ENCODE peak calls at places on chromosomes 12 and 14, in five cellular contexts. W, P, K, N and G are unnamed samples.

GRCh38 chr12:132227782-132228417 is 83.6 kb downstream of the NOC4L start:
- DNase-seq in K (no peak), W (no peak), N (no peak), P (no peak), G (no peak)

GRCh38 chr12:795305-795704 is 42.9 kb downstream of the WNK1 start:
- DNase-seq in W (no peak), P (no peak), N (no peak), K (no peak), G (no peak)

GRCh38 chr12:27999521-27999920 is 27.0 kb upstream of the PTHLH start:
- DNase-seq in K (peak), W (no peak), N (no peak), P (no peak), G (no peak)

GRCh38 chr12:24014853-24015590 is 65.6 kb upstream of the SOX5 start:
- DNase-seq in K (no peak), P (no peak), N (no peak), W (no peak), G (no peak)

GRCh38 chr12:14836336-14837210 is 6.8 kb downstream of the ART4 start:
- DNase-seq in W (no peak), K (peak), N (no peak), P (no peak), G (no peak)

GRCh38 chr14:26415618-26416123 is 182.2 kb downstream of the NOVA1 start:
- DNase-seq in W (no peak), P (no peak), K (no peak), N (no peak), G (no peak)

GRCh38 chr14:81776531-81776930 is 242.9 kb upstream of the SEL1L start:
- DNase-seq in P (no peak), K (no peak), N (no peak), W (no peak), G (no peak)

GRCh38 chr12:76176935-76177334 is 92.5 kb upstream of the NAP1L1 start:
- DNase-seq in W (no peak), N (no peak), K (no peak), P (no peak), G (no peak)

GRCh38 chr12:52362118-52362726 is 5.1 kb downstream of the KRT85 start:
- DNase-seq in N (no peak), P (no peak), W (no peak), K (no peak), G (no peak)

GRCh38 chr12:113891167-113891692 is 74.9 kb downstream of the RBM19 start:
- DNase-seq in N (no peak), P (no peak), W (no peak), K (peak), G (no peak)

GRCh38 chr14:28057286-28058011 is 709.1 kb upstream of the FOXG1 start:
- DNase-seq in N (no peak), P (no peak), W (no peak), K (peak), G (no peak)

GRCh38 chr12:103833095-103833777 is 7.8 kb downstream of the NT5DC3 start:
- DNase-seq in P (no peak), W (no peak), K (no peak), N (no peak), G (no peak)

GRCh38 chr12:98516184-98516873 is 939 bp downstream of the TMPO start:
- DNase-seq in P (peak), W (peak), K (peak), N (peak), G (no peak)

GRCh38 chr12:27859648-27860047 is 79.6 kb upstream of the MANSC4 start:
- DNase-seq in W (no peak), P (no peak), K (no peak), N (no peak), G (no peak)

GRCh38 chr12:48970702-48971334 is 717 bp downstream of the WNT10B start:
- DNase-seq in W (no peak), N (no peak), K (no peak), P (no peak), G (no peak)

GRCh38 chr14:45906257-45906656 is 653.3 kb upstream of the MIS18BP1 start:
- DNase-seq in W (no peak), K (no peak), P (no peak), N (no peak), G (no peak)

GRCh38 chr14:97499790-97500481 is 702.8 kb downstream of the VRK1 start:
- DNase-seq in P (no peak), N (no peak), K (no peak), W (no peak), G (no peak)

GRCh38 chr14:73771848-73772705 is 57.9 kb upstream of the PNMA1 start:
- DNase-seq in N (peak), P (no peak), W (no peak), K (peak), G (no peak)

GRCh38 chr14:23492618-23493272 is 23.2 kb downstream of the NGDN start:
- DNase-seq in P (no peak), W (no peak), K (peak), N (no peak), G (no peak)

GRCh38 chr12:68805592-68806120 is 2.3 kb upstream of the MDM2 start:
- DNase-seq in K (no peak), N (no peak), P (no peak), W (no peak), G (no peak)

GRCh38 chr14:74793506-74794155 is 30.5 kb downstream of the YLPM1 start:
- DNase-seq in W (no peak), N (no peak), P (no peak), K (peak), G (no peak)

GRCh38 chr14:97688626-97689336 is 891.6 kb downstream of the VRK1 start:
- DNase-seq in P (no peak), W (no peak), K (no peak), N (no peak), G (no peak)

GRCh38 chr12:122304924-122305323 is 38.6 kb upstream of the VPS33A start:
- DNase-seq in W (no peak), K (no peak), P (no peak), N (no peak), G (no peak)

GRCh38 chr12:57234571-57235011 is 5.1 kb downstream of the SHMT2 start:
- DNase-seq in N (no peak), W (no peak), P (no peak), K (no peak), G (no peak)

GRCh38 chr12:1932264-1932777 is 13.9 kb upstream of the CACNA2D4 start:
- DNase-seq in N (peak), W (no peak), K (peak), P (peak), G (no peak)

GRCh38 chr12:109433618-109434017 is 43.5 kb downstream of the KCTD10 start:
- DNase-seq in W (no peak), K (no peak), N (no peak), P (no peak), G (no peak)
- TF ChIP-seq CTCF in W (no peak), K (peak), N (no peak), P (peak), G (peak)

GRCh38 chr14:91858536-91859275 is 8.6 kb downstream of the TC2N start:
- DNase-seq in P (no peak), N (peak), K (peak), W (no peak), G (no peak)
- TF ChIP-seq CTCF in P (no peak), N (peak), K (no peak), W (no peak), G (peak)

DNA sequence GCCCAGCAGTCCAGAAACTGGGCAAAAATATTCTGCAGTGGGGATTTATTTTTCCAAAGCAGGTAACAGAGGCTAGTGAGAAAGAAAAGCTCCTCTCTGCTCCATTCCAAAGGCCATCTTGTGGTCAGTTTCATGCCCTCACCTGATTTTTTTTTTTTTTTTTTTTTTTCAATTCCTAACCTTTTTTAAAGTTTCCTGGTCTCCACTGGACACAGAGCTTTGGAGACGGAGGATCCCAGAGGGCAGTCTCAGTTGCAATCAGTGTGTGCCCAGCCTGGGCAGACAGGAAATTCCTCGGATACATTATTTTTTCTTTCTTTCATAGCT is 178.7 kb upstream of the BCL2L14 start:
- DNase-seq in N (no peak), W (no peak), P (no peak), K (no peak), G (no peak)
- TF ChIP-seq CTCF in N (no peak), W (peak), P (peak), K (peak), G (no peak)

GRCh38 chr14:106841701-106842100 is 1315.3 kb downstream of the TMEM121 start:
- DNase-seq in W (no peak), K (no peak), N (no peak), P (no peak), G (no peak)

GRCh38 chr14:106837870-106838269 is 1311.5 kb downstream of the TMEM121 start:
- DNase-seq in K (no peak), W (no peak), P (no peak), N (no peak), G (no peak)

GRCh38 chr14:106838991-106839769 is 1312.8 kb downstream of the TMEM121 start:
- DNase-seq in N (no peak), P (no peak), W (no peak), K (no peak), G (no peak)

GRCh38 chr14:106842687-106843086 is 1316.3 kb downstream of the TMEM121 start:
- DNase-seq in P (no peak), N (no peak), W (no peak), K (no peak), G (no peak)

GRCh38 chr14:106840258-106840657 is 1313.9 kb downstream of the TMEM121 start:
- DNase-seq in W (no peak), P (no peak), N (peak), K (no peak), G (no peak)
- TF ChIP-seq CTCF in W (no peak), P (no peak), N (peak), K (no peak), G (no peak)

GRCh38 chr14:53663709-53664108 is 292.9 kb downstream of the BMP4 start:
- DNase-seq in P (no peak), K (peak), N (no peak), W (no peak), G (no peak)
- TF ChIP-seq CTCF in P (peak), K (peak), N (no peak), W (peak), G (peak)

DNA sequence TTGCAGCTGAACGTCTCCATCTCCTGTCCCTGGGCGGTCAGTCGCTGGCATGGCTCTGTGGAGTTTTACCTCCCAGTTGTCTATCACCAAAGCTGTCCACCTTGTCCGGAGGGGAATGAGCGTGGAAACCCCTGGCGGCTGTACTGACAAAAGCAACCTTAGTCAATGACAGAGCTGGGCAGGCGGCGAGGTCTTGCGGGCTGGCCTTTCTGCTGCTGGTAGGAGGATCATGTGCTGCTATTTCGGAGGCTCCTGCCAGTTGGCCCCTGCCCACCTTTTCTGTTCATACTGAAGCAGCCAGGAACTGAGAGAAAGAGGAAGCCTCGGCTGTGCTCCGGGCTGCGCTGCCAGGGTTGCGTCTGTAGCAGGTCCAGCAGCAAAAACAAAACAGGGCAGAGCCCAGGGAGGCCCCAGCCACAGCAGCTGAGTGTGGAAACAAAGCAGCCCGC is 57.7 kb downstream of the HMGA2 start:
- DNase-seq in P (no peak), N (peak), W (no peak), K (peak), G (no peak)
- TF ChIP-seq CTCF in P (peak), N (peak), W (peak), K (peak), G (no peak)

GRCh38 chr12:80769553-80770140 is 52.9 kb downstream of the MYF5 start:
- DNase-seq in K (no peak), P (no peak), W (no peak), N (no peak), G (no peak)

GRCh38 chr12:80761818-80762217 is 45.1 kb downstream of the MYF5 start:
- DNase-seq in N (no peak), W (no peak), K (peak), P (no peak), G (no peak)

GRCh38 chr12:80766897-80767296 is 50.2 kb downstream of the MYF5 start:
- DNase-seq in N (no peak), W (no peak), P (no peak), K (no peak), G (no peak)

DNA sequence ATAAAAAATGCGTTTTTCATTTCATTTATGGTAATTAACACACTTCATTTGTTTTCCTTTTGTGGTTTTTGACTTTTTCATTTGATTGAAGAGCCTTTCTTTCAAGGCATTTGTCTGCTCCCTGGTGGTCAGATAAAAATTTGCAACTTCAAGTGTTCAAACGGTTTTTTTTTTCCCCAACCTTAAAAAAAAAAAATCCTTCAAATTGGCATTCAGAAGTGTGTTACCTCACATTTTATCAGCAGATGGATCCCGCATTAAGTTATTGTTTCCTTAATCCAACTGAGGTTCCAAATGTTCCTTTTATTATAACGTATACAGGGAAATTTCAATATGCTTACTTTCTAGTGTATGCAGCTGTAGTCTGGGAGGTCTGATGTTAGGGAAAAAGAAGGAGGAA is 47.2 kb downstream of the MYF5 start:
- DNase-seq in K (peak), N (no peak), W (peak), P (no peak), G (no peak)
- TF ChIP-seq CTCF in K (peak), N (peak), W (peak), P (peak), G (peak)

DNA sequence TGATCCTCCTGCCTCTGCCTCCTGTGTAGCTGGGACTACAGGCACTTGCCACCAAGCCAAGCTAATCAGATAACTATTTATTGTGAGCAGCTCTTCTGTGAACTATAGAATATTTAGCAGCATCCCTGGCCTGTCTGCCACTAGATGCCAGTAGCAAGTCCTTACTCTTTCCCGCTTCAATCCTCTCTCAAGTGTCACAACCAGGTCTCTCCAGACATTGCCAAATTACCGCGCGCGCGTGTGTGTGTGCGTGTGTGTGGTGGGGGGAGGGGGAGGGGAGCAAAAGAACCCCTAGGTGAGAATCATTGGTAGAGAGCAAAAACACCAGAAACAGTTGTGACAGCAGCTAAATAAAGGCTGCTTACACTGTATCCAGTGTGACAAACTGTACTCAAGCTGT is 49.9 kb downstream of the PPP2R5E start:
- DNase-seq in N (peak), K (peak), P (no peak), W (no peak), G (no peak)
- TF ChIP-seq CTCF in N (no peak), K (peak), P (no peak), W (no peak), G (peak)

GRCh38 chr12:46110928-46111699 is 120.7 kb upstream of the SCAF11 start:
- DNase-seq in P (no peak), N (no peak), W (no peak), K (peak), G (no peak)
- TF ChIP-seq CTCF in P (no peak), N (no peak), W (peak), K (peak), G (no peak)

GRCh38 chr12:130608132-130608531 is 108.0 kb downstream of the RIMBP2 start:
- DNase-seq in K (no peak), N (no peak), W (no peak), P (no peak), G (no peak)
- TF ChIP-seq CTCF in K (no peak), N (no peak), W (no peak), P (no peak), G (no peak)